ENCODE peak calls at places on chromosomes 12 and 14, in seven cellular contexts. H, E, C, Y, A, J and F are unnamed samples.

GRCh38 chr12:63826002-63826585 is 18.4 kb upstream of the SRGAP1 start:
- DNase-seq in H (peak), E (no peak), Y (peak), A (no peak), J (no peak), C (peak), F (peak)

GRCh38 chr12:26713885-26714383 is 119.1 kb downstream of the ITPR2 start:
- DNase-seq in H (no peak), A (no peak), C (no peak), J (no peak), E (no peak), Y (no peak), F (no peak)

GRCh38 chr12:30462249-30462648 is 233.4 kb downstream of the IPO8 start:
- DNase-seq in E (no peak), Y (no peak), H (no peak), A (no peak), J (no peak), C (no peak), F (no peak)

GRCh38 chr14:21626491-21627230 is 8.1 kb downstream of the OR10G2 start:
- DNase-seq in Y (peak), J (peak), H (no peak), C (no peak), E (no peak), A (no peak), F (no peak)

GRCh38 chr12:93484315-93484981 is 17.1 kb downstream of the MRPL42 start:
- DNase-seq in E (no peak), H (no peak), J (peak), Y (no peak), C (no peak), A (no peak), F (no peak)

GRCh38 chr12:111842556-111843396 is 748 bp downstream of the MAPKAPK5 start:
- DNase-seq in Y (peak), A (no peak), E (no peak), C (no peak), H (peak), J (no peak), F (peak)

GRCh38 chr14:33307691-33308369 is 369.2 kb downstream of the NPAS3 start:
- DNase-seq in C (peak), J (no peak), E (no peak), Y (peak), H (no peak), A (no peak), F (no peak)

GRCh38 chr12:106227641-106228319 is 20.0 kb downstream of the CKAP4 start:
- DNase-seq in Y (no peak), E (no peak), C (no peak), J (no peak), H (no peak), A (no peak), F (no peak)

GRCh38 chr12:71046215-71046614 is 111.6 kb downstream of the TSPAN8 start:
- DNase-seq in H (no peak), A (no peak), E (no peak), Y (peak), C (no peak), J (no peak), F (no peak)

GRCh38 chr12:68610435-68611093 is at the start of gene RAP1B:
- DNase-seq in E (peak), C (peak), A (peak), Y (peak), J (peak), H (peak), F (peak)

GRCh38 chr12:5510251-5510805 is 78.4 kb downstream of the NTF3 start:
- DNase-seq in E (no peak), Y (no peak), H (no peak), A (no peak), J (no peak), C (no peak), F (no peak)

GRCh38 chr14:23353433-23353780 is 720 bp upstream of the SLC22A17 start:
- DNase-seq in A (no peak), J (no peak), Y (no peak), E (no peak), C (no peak), H (no peak), F (no peak)

GRCh38 chr14:69117020-69117767 is 35.7 kb downstream of the DCAF5 start:
- DNase-seq in H (no peak), J (no peak), A (no peak), E (no peak), C (no peak), Y (no peak), F (no peak)

GRCh38 chr12:115337693-115338543 is 653.9 kb upstream of the TBX3 start:
- DNase-seq in Y (peak), J (no peak), C (peak), E (no peak), H (no peak), A (no peak), F (peak)